ENCODE peak calls at places on chromosomes 16 and 17, in seven cellular contexts. One of them, this sample, is unnamed.

GRCh38 chr16:47018223-47018891 is 44.9 kb upstream of the DNAJA2 start:
- DNase-seq in A549: peak
- DNase-seq in heart left ventricle: no peak
- DNase-seq in ovary: no peak
- DNase-seq in sigmoid colon: no peak
- DNase-seq in tibial nerve: no peak
- DNase-seq in uterus: no peak
- DNase-seq in this sample: no peak

GRCh38 chr17:63696381-63696961 is 3.5 kb downstream of the LIMD2 start:
- DNase-seq in A549: peak
- DNase-seq in heart left ventricle: no peak
- DNase-seq in ovary: no peak
- DNase-seq in sigmoid colon: no peak
- DNase-seq in tibial nerve: no peak
- DNase-seq in uterus: no peak
- DNase-seq in this sample: no peak

GRCh38 chr16:75258807-75259141 is 7.3 kb upstream of the BCAR1 start:
- DNase-seq in A549: no peak
- DNase-seq in heart left ventricle: no peak
- DNase-seq in ovary: no peak
- DNase-seq in sigmoid colon: no peak
- DNase-seq in tibial nerve: no peak
- DNase-seq in uterus: peak
- DNase-seq in this sample: peak

GRCh38 chr17:8289103-8289397 is 580 bp downstream of the RANGRF start:
- DNase-seq in A549: no peak
- DNase-seq in heart left ventricle: no peak
- DNase-seq in ovary: no peak
- DNase-seq in sigmoid colon: no peak
- DNase-seq in tibial nerve: peak
- DNase-seq in uterus: no peak
- DNase-seq in this sample: peak

GRCh38 chr17:32769846-32770245 is 107.1 kb downstream of the MYO1D start:
- DNase-seq in A549: peak
- DNase-seq in heart left ventricle: no peak
- DNase-seq in ovary: no peak
- DNase-seq in sigmoid colon: no peak
- DNase-seq in tibial nerve: no peak
- DNase-seq in uterus: no peak
- DNase-seq in this sample: no peak

GRCh38 chr16:86252596-86252995 is 257.7 kb upstream of the FOXF1 start:
- DNase-seq in A549: peak
- DNase-seq in heart left ventricle: no peak
- DNase-seq in ovary: no peak
- DNase-seq in sigmoid colon: no peak
- DNase-seq in tibial nerve: no peak
- DNase-seq in uterus: no peak
- DNase-seq in this sample: no peak

GRCh38 chr16:90043526-90043925 is 24.3 kb upstream of the DBNDD1 start:
- DNase-seq in A549: no peak
- DNase-seq in heart left ventricle: no peak
- DNase-seq in ovary: no peak
- DNase-seq in sigmoid colon: no peak
- DNase-seq in tibial nerve: no peak
- DNase-seq in uterus: no peak
- DNase-seq in this sample: no peak

GRCh38 chr16:27048316-27048715 is 18.4 kb upstream of the C16orf82 start:
- DNase-seq in A549: no peak
- DNase-seq in heart left ventricle: no peak
- DNase-seq in ovary: no peak
- DNase-seq in sigmoid colon: no peak
- DNase-seq in tibial nerve: no peak
- DNase-seq in uterus: no peak
- DNase-seq in this sample: no peak

GRCh38 chr17:19405114-19405513 is 5.9 kb upstream of the RNF112 start:
- DNase-seq in A549: no peak
- DNase-seq in heart left ventricle: no peak
- DNase-seq in ovary: no peak
- DNase-seq in sigmoid colon: no peak
- DNase-seq in tibial nerve: no peak
- DNase-seq in uterus: peak
- DNase-seq in this sample: no peak

GRCh38 chr17:61400058-61400785 is 579 bp downstream of the TBX2 start:
- DNase-seq in A549: peak
- DNase-seq in heart left ventricle: peak
- DNase-seq in ovary: no peak
- DNase-seq in sigmoid colon: peak
- DNase-seq in tibial nerve: no peak
- DNase-seq in uterus: peak
- DNase-seq in this sample: no peak
- H3K27ac ChIP-seq in A549: peak
- H3K27ac ChIP-seq in heart left ventricle: peak
- H3K27ac ChIP-seq in ovary: peak
- H3K27ac ChIP-seq in sigmoid colon: peak
- H3K27ac ChIP-seq in tibial nerve: peak
- H3K27ac ChIP-seq in uterus: peak
- H3K27ac ChIP-seq in this sample: peak

DNA sequence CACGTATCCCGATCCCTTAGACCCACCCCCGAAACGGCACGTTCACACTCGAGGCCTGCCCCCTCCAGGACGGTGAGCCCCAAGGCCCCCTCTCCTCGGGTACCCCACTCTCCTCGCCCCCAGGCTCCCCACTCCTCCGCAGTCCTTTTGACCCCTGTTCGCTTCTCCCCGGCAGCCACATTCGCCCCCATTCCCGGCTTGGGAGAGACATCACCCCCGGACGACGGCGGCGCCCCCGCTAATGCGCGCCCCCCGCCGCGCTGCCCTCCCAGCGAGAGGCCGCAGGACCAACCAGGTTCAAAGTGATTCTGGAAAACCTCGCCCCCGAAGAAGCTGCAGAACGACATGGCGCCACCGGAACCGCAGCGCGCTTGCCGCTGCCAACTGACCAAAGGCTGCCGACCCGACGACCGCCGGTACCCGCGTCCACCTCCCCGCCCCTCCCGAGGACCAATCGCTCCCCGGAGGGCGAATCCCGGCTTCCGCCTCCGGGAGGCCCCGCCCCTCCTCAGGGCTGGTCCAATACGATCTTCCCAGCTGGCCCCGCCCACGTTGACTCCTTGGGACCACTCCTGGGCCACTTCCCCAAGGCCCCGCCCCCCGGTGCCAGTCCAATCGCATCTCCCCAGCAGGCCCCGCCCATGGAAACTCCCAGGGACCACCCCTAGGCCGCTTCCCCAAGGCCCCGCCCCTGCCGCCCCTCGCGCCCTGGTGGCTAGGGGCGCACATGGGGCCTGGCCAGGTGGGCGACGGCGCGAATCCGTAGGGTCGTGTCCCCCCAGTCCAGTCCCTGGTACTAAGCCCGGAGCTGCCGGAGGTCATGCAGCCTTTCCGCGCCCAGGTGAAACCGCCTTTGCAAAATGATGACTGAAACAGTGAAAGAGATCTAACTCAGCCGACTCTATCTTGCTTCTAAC is at the start of gene MSRB1:
- DNase-seq in A549: peak
- DNase-seq in heart left ventricle: peak
- DNase-seq in ovary: peak
- DNase-seq in sigmoid colon: peak
- DNase-seq in tibial nerve: peak
- DNase-seq in uterus: peak
- DNase-seq in this sample: peak
- TF ChIP-seq POLR2A in A549: peak
- TF ChIP-seq POLR2A in heart left ventricle: peak
- TF ChIP-seq POLR2A in ovary: peak
- TF ChIP-seq POLR2A in sigmoid colon: peak
- TF ChIP-seq POLR2A in tibial nerve: peak
- TF ChIP-seq POLR2A in uterus: peak
- TF ChIP-seq POLR2A in this sample: peak

GRCh38 chr16:70349783-70350182 is 3.1 kb downstream of the DDX19A start:
- DNase-seq in A549: no peak
- DNase-seq in heart left ventricle: no peak
- DNase-seq in ovary: no peak
- DNase-seq in sigmoid colon: no peak
- DNase-seq in tibial nerve: no peak
- DNase-seq in uterus: no peak
- DNase-seq in this sample: no peak

GRCh38 chr16:70345840-70346239 is 863 bp upstream of the DDX19A start:
- DNase-seq in A549: no peak
- DNase-seq in heart left ventricle: no peak
- DNase-seq in ovary: no peak
- DNase-seq in sigmoid colon: no peak
- DNase-seq in tibial nerve: no peak
- DNase-seq in uterus: no peak
- DNase-seq in this sample: no peak

DNA sequence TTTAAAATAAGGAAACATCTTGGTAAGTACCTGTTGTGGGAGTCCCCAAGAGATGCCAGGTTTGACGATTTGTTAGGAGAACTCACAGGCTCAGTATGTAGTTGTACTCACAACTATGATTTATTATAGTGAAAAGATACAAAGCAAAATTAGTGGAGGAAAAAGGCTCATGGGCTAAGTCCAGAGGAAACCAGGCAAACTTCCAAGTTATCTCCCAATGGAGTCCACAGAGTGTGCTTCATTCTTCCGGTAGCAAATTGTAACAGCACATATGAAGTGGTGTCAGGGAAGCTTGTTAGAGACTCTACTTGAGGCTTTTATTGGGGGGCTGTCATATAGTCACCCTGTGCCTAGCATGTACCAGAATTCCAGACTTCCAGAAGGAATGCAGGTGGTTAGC is 2.3 kb downstream of the DDX19A start:
- DNase-seq in A549: no peak
- DNase-seq in heart left ventricle: no peak
- DNase-seq in ovary: no peak
- DNase-seq in sigmoid colon: no peak
- DNase-seq in tibial nerve: no peak
- DNase-seq in uterus: no peak
- DNase-seq in this sample: no peak
- H3K27ac ChIP-seq in A549: no peak
- H3K27ac ChIP-seq in heart left ventricle: no peak
- H3K27ac ChIP-seq in ovary: no peak
- H3K27ac ChIP-seq in sigmoid colon: no peak
- H3K27ac ChIP-seq in tibial nerve: no peak
- H3K27ac ChIP-seq in uterus: no peak
- H3K27ac ChIP-seq in this sample: no peak

GRCh38 chr16:69566437-69567030 is 768 bp downstream of the NFAT5 start:
- DNase-seq in A549: peak
- DNase-seq in heart left ventricle: peak
- DNase-seq in ovary: peak
- DNase-seq in sigmoid colon: peak
- DNase-seq in tibial nerve: peak
- DNase-seq in uterus: peak
- DNase-seq in this sample: peak
- TF ChIP-seq POLR2A in A549: peak
- TF ChIP-seq POLR2A in heart left ventricle: no peak
- TF ChIP-seq POLR2A in ovary: no peak
- TF ChIP-seq POLR2A in sigmoid colon: no peak
- TF ChIP-seq POLR2A in tibial nerve: peak
- TF ChIP-seq POLR2A in uterus: peak
- TF ChIP-seq POLR2A in this sample: peak

GRCh38 chr16:62955033-62955349 is 918.8 kb upstream of the CDH8 start:
- DNase-seq in A549: no peak
- DNase-seq in heart left ventricle: no peak
- DNase-seq in ovary: no peak
- DNase-seq in sigmoid colon: no peak
- DNase-seq in tibial nerve: no peak
- DNase-seq in uterus: no peak
- DNase-seq in this sample: no peak
- H3K27ac ChIP-seq in A549: no peak
- H3K27ac ChIP-seq in heart left ventricle: no peak
- H3K27ac ChIP-seq in ovary: no peak
- H3K27ac ChIP-seq in sigmoid colon: no peak
- H3K27ac ChIP-seq in tibial nerve: no peak
- H3K27ac ChIP-seq in uterus: no peak
- H3K27ac ChIP-seq in this sample: no peak

GRCh38 chr17:6476061-6476833 is 32.0 kb downstream of the PIMREG start:
- DNase-seq in A549: no peak
- DNase-seq in heart left ventricle: no peak
- DNase-seq in ovary: no peak
- DNase-seq in sigmoid colon: no peak
- DNase-seq in tibial nerve: no peak
- DNase-seq in uterus: no peak
- DNase-seq in this sample: no peak

GRCh38 chr17:6477831-6478383 is 33.7 kb downstream of the PIMREG start:
- DNase-seq in A549: no peak
- DNase-seq in heart left ventricle: no peak
- DNase-seq in ovary: no peak
- DNase-seq in sigmoid colon: no peak
- DNase-seq in tibial nerve: no peak
- DNase-seq in uterus: no peak
- DNase-seq in this sample: no peak

GRCh38 chr17:6478486-6478885 is 34.2 kb downstream of the PIMREG start:
- DNase-seq in A549: no peak
- DNase-seq in heart left ventricle: no peak
- DNase-seq in ovary: no peak
- DNase-seq in sigmoid colon: no peak
- DNase-seq in tibial nerve: no peak
- DNase-seq in uterus: no peak
- DNase-seq in this sample: no peak

GRCh38 chr17:6475411-6475810 is 31.2 kb downstream of the PIMREG start:
- DNase-seq in A549: no peak
- DNase-seq in heart left ventricle: no peak
- DNase-seq in ovary: no peak
- DNase-seq in sigmoid colon: no peak
- DNase-seq in tibial nerve: no peak
- DNase-seq in uterus: no peak
- DNase-seq in this sample: no peak

GRCh38 chr17:6476834-6477210 is 32.6 kb downstream of the PIMREG start:
- DNase-seq in A549: no peak
- DNase-seq in heart left ventricle: no peak
- DNase-seq in ovary: no peak
- DNase-seq in sigmoid colon: no peak
- DNase-seq in tibial nerve: no peak
- DNase-seq in uterus: no peak
- DNase-seq in this sample: no peak
- TF ChIP-seq POLR2A in A549: no peak
- TF ChIP-seq POLR2A in heart left ventricle: no peak
- TF ChIP-seq POLR2A in ovary: no peak
- TF ChIP-seq POLR2A in sigmoid colon: no peak
- TF ChIP-seq POLR2A in tibial nerve: no peak
- TF ChIP-seq POLR2A in uterus: no peak
- TF ChIP-seq POLR2A in this sample: no peak

GRCh38 chr16:23420011-23420410 is 33.0 kb downstream of the COG7 start:
- DNase-seq in A549: no peak
- DNase-seq in heart left ventricle: no peak
- DNase-seq in ovary: no peak
- DNase-seq in sigmoid colon: no peak
- DNase-seq in tibial nerve: no peak
- DNase-seq in uterus: no peak
- DNase-seq in this sample: no peak

GRCh38 chr16:23423496-23424049 is 29.4 kb downstream of the COG7 start:
- DNase-seq in A549: peak
- DNase-seq in heart left ventricle: peak
- DNase-seq in ovary: peak
- DNase-seq in sigmoid colon: peak
- DNase-seq in tibial nerve: peak
- DNase-seq in uterus: peak
- DNase-seq in this sample: peak

GRCh38 chr16:23428351-23428750 is 24.6 kb downstream of the COG7 start:
- DNase-seq in A549: peak
- DNase-seq in heart left ventricle: no peak
- DNase-seq in ovary: no peak
- DNase-seq in sigmoid colon: no peak
- DNase-seq in tibial nerve: no peak
- DNase-seq in uterus: no peak
- DNase-seq in this sample: no peak

GRCh38 chr16:23424292-23424958 is 28.6 kb downstream of the COG7 start:
- DNase-seq in A549: peak
- DNase-seq in heart left ventricle: no peak
- DNase-seq in ovary: no peak
- DNase-seq in sigmoid colon: peak
- DNase-seq in tibial nerve: no peak
- DNase-seq in uterus: no peak
- DNase-seq in this sample: no peak
- H3K27ac ChIP-seq in A549: peak
- H3K27ac ChIP-seq in heart left ventricle: peak
- H3K27ac ChIP-seq in ovary: peak
- H3K27ac ChIP-seq in sigmoid colon: peak
- H3K27ac ChIP-seq in tibial nerve: peak
- H3K27ac ChIP-seq in uterus: peak
- H3K27ac ChIP-seq in this sample: peak